ENCODE peak calls at places on chromosome 16, in seven cellular contexts. A, V, J, U, E, B and Y are unnamed samples.

GRCh38 chr16:25011891-25012499 is 3.2 kb downstream of the ARHGAP17 start:
- DNase-seq in J (no peak), A (no peak), U (no peak), B (no peak), V (no peak), E (no peak), Y (no peak)

GRCh38 chr16:50744911-50745310 is 3.0 kb downstream of the CYLD start:
- DNase-seq in U (no peak), A (no peak), V (no peak), B (no peak), E (no peak), J (no peak), Y (no peak)

GRCh38 chr16:89142474-89143197 is 28.9 kb upstream of the CDH15 start:
- DNase-seq in A (no peak), J (no peak), E (no peak), U (no peak), B (no peak), V (no peak), Y (no peak)

GRCh38 chr16:57192146-57192545 is 6.0 kb downstream of the RSPRY1 start:
- DNase-seq in U (no peak), J (no peak), E (no peak), V (no peak), B (no peak), A (no peak), Y (no peak)

GRCh38 chr16:48576927-48577326 is 33.1 kb downstream of the N4BP1 start:
- DNase-seq in E (no peak), J (no peak), V (no peak), A (no peak), B (no peak), U (no peak), Y (no peak)

GRCh38 chr16:5951486-5951885 is 853.9 kb upstream of the EEF2KMT start:
- DNase-seq in V (no peak), U (no peak), A (no peak), B (no peak), J (no peak), E (no peak), Y (no peak)

GRCh38 chr16:24729967-24730815 is 740 bp downstream of the TNRC6A start:
- DNase-seq in U (peak; percentile 18), J (peak; percentile 50), V (peak; percentile 28), B (no peak), E (peak; percentile 30), A (peak; percentile 43), Y (peak; percentile 34)

GRCh38 chr16:4273858-4274291 is 1.1 kb upstream of the TFAP4 start:
- DNase-seq in J (peak; percentile 81), B (peak; percentile 78), E (peak; percentile 66), U (peak; percentile 61), V (peak; percentile 28), A (peak; percentile 55), Y (peak; percentile 58)

GRCh38 chr16:80569440-80570105 is 28.8 kb downstream of the DYNLRB2 start:
- DNase-seq in V (peak; percentile 23), A (no peak), J (no peak), B (no peak), U (no peak), E (no peak), Y (peak; percentile 29)

GRCh38 chr16:30775381-30776099 is 11.5 kb downstream of the ZNF629 start:
- DNase-seq in J (peak; percentile 88), A (peak; percentile 83), U (peak; percentile 88), V (peak; percentile 37), E (peak; percentile 88), B (peak; percentile 89), Y (peak; percentile 62)

GRCh38 chr16:4987580-4988374 is 29.6 kb downstream of the SEC14L5 start:
- DNase-seq in V (no peak), B (no peak), J (peak; percentile 38), U (no peak), E (no peak), A (no peak), Y (no peak)

GRCh38 chr16:88533945-88534641 is 36.1 kb upstream of the ZC3H18 start:
- DNase-seq in B (peak; percentile 87), U (peak; percentile 82), A (peak; percentile 84), J (peak; percentile 85), E (peak; percentile 76), V (peak; percentile 69), Y (peak; percentile 76)

GRCh38 chr16:65889533-65889966 is 476.9 kb upstream of the CDH5 start:
- DNase-seq in V (no peak), U (no peak), E (no peak), B (no peak), J (no peak), A (no peak), Y (no peak)

GRCh38 chr16:75251280-75252048 is at the start of gene BCAR1:
- DNase-seq in V (no peak), B (peak; percentile 94), E (peak; percentile 89), U (peak; percentile 96), A (peak; percentile 88), J (peak; percentile 93), Y (peak; percentile 9)

GRCh38 chr16:54946909-54947308 is 16.2 kb downstream of the IRX5 start:
- DNase-seq in J (no peak), B (no peak), U (no peak), A (no peak), E (no peak), V (no peak), Y (no peak)
- H3K27me3 ChIP-seq in J (peaks cover 32% of the 10 kb centered on the region), B (no peaks in the 10 kb centered on the region), U (no peaks in the 10 kb centered on the region), A (peaks cover 88% of the 10 kb centered on the region), E (no peaks in the 10 kb centered on the region), V (peaks cover 4% of the 10 kb centered on the region), Y (peaks cover 9% of the 10 kb centered on the region)

DNA sequence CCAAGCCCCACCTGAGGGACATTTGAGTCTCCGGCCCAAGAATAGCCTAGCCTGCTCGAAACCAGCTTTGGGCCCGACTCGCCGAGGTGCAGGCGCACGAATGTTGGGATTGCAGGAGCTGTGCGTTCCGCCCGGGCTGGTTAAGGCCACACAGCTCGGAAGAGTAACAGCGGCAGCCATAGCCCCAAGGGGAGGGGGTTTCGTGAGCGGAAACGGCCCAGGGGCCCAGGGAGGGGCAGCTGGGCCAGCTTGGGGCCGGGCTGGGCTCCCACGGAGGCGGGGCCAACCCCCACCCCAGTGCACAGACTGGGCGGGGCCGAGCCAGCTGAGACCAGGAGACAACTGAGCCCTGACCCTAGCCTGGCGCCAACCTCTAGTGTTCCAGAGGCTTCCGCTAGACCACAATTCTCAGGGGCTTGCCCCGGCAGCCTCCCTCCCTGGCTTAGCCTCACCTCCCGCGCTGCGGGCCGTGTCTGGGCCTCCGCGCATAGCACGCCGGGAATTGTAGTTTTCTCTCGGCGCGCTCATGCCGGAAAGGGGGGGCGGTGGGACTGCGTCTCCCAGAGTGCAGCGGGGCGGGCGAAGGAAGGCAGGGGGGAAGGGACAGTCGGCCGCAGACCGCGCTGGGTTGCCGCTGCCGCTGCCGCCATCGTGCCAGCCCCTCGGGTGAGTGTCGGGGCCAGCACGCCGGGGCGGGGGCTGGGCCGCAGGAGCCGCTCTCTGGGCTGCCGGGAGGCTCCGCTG is at the start of gene NUTF2:
- DNase-seq in E (peak; percentile 94), A (peak; percentile 97), B (peak; percentile 97), U (peak; percentile 98), J (peak; percentile 96), V (peak; percentile 91), Y (peak; percentile 88)
- TF ChIP-seq CTCF in E (no peak), A (no peak), B (peak; percentile 5), U (no peak), J (no peak), V (no peak), Y (no peak)

GRCh38 chr16:73739049-73739769 is 557.4 kb upstream of the PSMD7 start:
- DNase-seq in A (no peak), E (no peak), V (no peak), U (no peak), J (no peak), B (no peak), Y (no peak)
- H3K9me3 ChIP-seq in A (no peaks in the 10 kb centered on the region), E (no peaks in the 10 kb centered on the region), V (no peaks in the 10 kb centered on the region), U (no peaks in the 10 kb centered on the region), J (no peaks in the 10 kb centered on the region), B (no peaks in the 10 kb centered on the region), Y (no peaks in the 10 kb centered on the region)

DNA sequence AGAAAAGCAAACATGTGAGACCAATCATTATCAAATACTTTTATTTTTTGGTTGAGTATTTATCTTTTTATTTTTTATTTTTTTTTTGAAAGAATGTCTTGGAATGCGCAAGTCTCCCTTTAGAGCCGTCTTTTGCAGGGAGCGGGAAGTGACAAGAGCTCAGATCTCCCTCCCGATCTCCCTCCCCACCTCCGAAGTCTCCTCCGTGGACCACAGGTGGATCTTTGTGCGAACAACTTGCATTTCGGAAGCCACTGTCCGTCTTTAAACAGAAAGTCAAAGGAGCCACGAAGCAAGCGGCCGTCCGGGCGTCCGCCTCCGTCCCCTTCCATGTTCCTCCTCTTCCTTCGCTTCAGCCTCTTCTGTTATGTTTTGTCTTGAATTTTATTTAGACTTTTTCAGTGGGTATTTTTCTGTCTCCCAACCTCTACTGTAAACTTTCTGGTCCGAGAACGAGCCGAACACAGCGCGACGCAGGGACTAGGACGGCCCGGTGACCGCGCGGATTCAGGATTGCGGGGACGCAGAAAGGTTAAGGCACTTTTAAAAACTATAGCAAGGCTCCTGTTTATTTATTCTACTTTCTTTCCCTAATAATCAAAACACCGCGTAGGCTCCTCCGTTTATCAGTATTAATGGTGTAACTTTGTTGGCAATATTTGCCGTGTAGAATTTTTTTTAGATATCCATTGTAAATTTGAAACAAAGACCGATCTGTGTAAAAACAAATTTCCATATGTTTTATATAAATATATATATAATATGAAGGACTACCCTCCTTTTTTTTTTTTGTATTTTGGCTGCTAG is 3.3 kb downstream of the FOXF1 start:
- DNase-seq in V (no peak), J (no peak), A (no peak), E (no peak), B (no peak), U (no peak), Y (no peak)
- H3K27me3 ChIP-seq in V (no peaks in the 10 kb centered on the region), J (peaks cover 76% of the 10 kb centered on the region), A (peaks cover 97% of the 10 kb centered on the region), E (peaks cover 39% of the 10 kb centered on the region), B (no peaks in the 10 kb centered on the region), U (peaks cover 95% of the 10 kb centered on the region), Y (peaks cover 77% of the 10 kb centered on the region)

GRCh38 chr16:79329163-79329521 is 271.4 kb downstream of the MAF start:
- DNase-seq in B (no peak), J (no peak), A (no peak), V (no peak), U (no peak), E (no peak), Y (no peak)
- TF ChIP-seq CTCF in B (no peak), J (no peak), A (no peak), V (no peak), U (no peak), E (no peak), Y (no peak)

GRCh38 chr16:35792516-35793285 is 2333.3 kb downstream of the TP53TG3F start:
- DNase-seq in U (no peak), B (no peak), J (no peak), E (no peak), A (no peak), V (no peak), Y (no peak)
- H3K9me3 ChIP-seq in U (no peaks in the 10 kb centered on the region), B (peaks cover 9% of the 10 kb centered on the region), J (peaks cover 3% of the 10 kb centered on the region), E (peaks cover 5% of the 10 kb centered on the region), A (peaks cover 15% of the 10 kb centered on the region), V (peaks cover 4% of the 10 kb centered on the region), Y (peaks cover 30% of the 10 kb centered on the region)

GRCh38 chr16:1019934-1020305 is 38.4 kb downstream of the SOX8 start:
- DNase-seq in J (no peak), E (no peak), A (no peak), U (no peak), V (no peak), B (no peak), Y (no peak)
- H3K27me3 ChIP-seq in J (peaks cover 38% of the 10 kb centered on the region), E (no peaks in the 10 kb centered on the region), A (peaks cover 52% of the 10 kb centered on the region), U (no peaks in the 10 kb centered on the region), V (no peaks in the 10 kb centered on the region), B (no peaks in the 10 kb centered on the region), Y (no peaks in the 10 kb centered on the region)